ENCODE peak calls at places on chromosomes 12 and 14, in four cellular contexts. Q, L, Z and V are unnamed samples.

GRCh38 chr12:127770123-127770522 is 496.8 kb upstream of the TMEM132C start:
- DNase-seq in Q (no peak), L (peak), Z (no peak), V (no peak)

GRCh38 chr14:22555573-22556011 is 33.4 kb downstream of the DAD1 start:
- DNase-seq in Q (no peak), L (no peak), Z (no peak), V (peak)

GRCh38 chr14:24075485-24076301 is 4.3 kb downstream of the CPNE6 start:
- DNase-seq in Q (no peak), L (no peak), Z (no peak), V (no peak)

GRCh38 chr14:29354446-29354845 is 573.2 kb downstream of the PRKD1 start:
- DNase-seq in Q (no peak), L (no peak), Z (no peak), V (no peak)

GRCh38 chr14:73850940-73851339 is 691 bp upstream of the PTGR2 start:
- DNase-seq in Q (no peak), L (no peak), Z (peak), V (no peak)

GRCh38 chr12:124713436-124714082 is 146.1 kb upstream of the NCOR2 start:
- DNase-seq in Q (no peak), L (peak), Z (no peak), V (peak)

GRCh38 chr12:7907009-7907408 is 29.0 kb downstream of the SLC2A3 start:
- DNase-seq in Q (peak), L (peak), Z (peak), V (no peak)

GRCh38 chr12:103858953-103859601 is 18.0 kb upstream of the NT5DC3 start:
- DNase-seq in Q (peak), L (no peak), Z (peak), V (no peak)

GRCh38 chr12:116916714-116917114 is 6.0 kb downstream of the FBXW8 start:
- DNase-seq in Q (peak), L (no peak), Z (peak), V (peak)

GRCh38 chr14:20469242-20469889 is at the start of gene PNP:
- DNase-seq in Q (peak), L (peak), Z (peak), V (peak)

GRCh38 chr14:20468773-20469241 is 399 bp upstream of the PNP start:
- DNase-seq in Q (no peak), L (no peak), Z (no peak), V (no peak)

GRCh38 chr14:20472566-20473206 is 3.5 kb downstream of the PNP start:
- DNase-seq in Q (no peak), L (no peak), Z (no peak), V (no peak)

DNA sequence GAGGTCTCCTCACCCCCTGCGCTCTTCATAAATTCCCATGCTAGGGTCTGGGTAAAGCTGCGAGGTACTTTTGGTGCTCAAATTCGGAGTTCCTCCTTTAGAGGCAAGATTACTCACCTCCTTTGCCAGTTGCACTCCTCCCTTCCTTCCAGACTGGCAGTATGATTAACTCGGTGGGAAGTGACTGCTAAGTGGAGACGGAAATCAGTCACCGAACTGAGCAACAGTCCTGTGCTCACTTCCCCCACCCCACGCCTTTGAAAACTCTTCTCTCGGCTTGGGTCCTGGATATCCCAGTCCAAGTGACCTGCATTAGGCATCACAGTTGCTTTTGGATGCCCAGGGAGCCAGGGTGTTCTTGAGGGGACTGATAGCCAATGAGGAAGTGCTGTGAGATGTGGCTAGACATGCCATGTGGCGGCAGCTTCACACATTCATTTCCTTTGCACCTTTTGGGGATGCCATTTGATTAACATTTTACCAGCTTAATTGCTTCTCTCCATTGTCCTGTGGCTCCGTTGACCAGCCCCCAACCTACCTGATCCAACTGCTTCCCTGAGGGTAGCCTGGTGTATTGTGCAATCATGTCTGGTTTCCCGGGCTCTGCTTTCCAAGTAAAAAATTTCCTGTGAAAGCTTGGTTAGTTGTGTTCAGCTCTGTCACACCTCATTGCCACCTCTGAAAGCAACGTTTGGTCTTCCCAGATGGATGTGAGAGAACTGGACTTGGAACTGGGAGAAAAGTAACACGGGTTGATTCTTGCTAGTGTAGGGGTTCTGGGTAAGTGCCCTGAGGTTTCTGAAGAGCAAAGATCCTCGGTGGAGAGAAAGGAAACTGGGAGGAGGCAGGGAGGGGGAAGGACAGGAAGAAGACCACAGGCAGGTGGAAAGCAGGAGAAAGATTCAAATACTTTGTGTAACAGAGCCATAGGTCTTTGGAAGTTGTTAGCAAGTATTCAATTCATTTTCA is 968 bp downstream of the PNP start:
- DNase-seq in Q (no peak), L (peak), Z (peak), V (no peak)
- TF ChIP-seq NFIC in Q (no peak), L (no peak), Z (no peak), V (no peak)

DNA sequence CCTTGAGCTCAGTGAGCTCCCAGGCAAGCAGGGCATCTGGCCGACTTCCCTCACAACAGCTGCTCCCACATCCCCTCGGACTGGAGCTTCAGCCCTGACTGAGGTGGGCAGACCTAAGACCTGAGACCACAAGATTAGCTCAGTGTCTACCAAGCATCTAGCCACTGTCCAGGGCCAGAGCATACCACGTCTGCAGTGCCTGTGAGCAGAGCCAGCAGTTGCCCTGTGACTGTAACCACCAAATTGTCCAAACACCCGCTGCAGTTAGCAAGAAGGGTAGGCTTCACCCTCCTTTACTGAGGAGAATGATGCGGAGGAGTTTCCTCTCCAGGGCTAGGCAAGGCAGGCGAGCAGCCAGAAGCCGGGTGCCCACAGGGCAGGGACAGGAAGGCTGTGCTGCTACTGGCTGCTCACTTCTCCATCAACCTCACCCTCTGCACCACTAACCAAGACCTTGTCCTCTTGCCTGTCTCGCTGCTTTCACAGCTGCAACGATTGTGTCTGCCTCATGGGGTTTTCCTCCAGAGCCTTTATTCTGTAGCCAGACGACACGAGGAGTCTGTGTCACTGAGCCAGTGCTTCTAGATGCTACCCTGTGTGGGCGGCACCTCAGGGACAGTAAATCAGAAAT is 53.9 kb downstream of the ANAPC7 start:
- DNase-seq in Q (no peak), L (no peak), Z (no peak), V (no peak)
- TF ChIP-seq NFIC in Q (no peak), L (no peak), Z (no peak), V (no peak)

GRCh38 chr12:84507914-84508313 is 404.7 kb downstream of the SLC6A15 start:
- DNase-seq in Q (no peak), L (peak), Z (no peak), V (no peak)
- TF ChIP-seq NFIC in Q (no peak), L (no peak), Z (no peak), V (no peak)

DNA sequence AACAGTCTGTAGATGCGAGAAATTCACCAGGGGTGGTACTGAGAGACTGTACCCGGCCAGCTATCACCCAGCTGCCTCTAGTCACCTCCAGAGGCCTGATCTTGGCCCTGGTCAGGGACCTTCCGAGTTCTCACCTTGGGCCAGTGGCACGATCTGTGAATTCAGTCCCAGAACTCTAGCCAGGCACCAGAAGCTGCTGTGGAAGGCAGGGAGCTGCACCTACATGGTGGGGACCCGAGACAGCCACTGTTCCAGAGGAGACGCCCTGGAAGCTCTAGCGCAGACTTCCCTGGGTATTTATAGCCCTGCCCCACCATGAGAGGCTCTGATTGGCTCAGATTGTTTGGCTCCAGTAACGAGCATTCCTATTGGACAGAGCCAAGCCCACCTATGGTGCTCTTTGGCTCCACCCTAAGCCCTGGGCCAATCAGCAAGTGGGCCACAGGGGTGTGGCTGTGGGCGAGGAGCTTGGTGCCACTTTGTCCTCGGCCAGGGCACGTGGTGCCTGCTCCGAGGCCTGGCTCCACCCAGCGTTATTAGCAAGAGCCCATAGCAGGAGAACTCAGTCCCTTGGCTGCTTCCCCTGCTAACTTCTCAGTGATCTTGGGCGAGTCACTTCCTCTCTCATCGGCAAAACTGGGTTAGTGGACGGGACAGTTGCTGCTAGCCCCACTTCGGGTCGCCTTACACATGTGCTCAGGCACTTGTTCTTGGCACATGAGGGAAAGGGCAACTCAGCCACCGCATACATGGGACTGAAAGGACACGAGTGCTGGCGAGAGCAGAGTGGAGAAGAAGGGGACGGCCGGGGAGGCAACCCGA is 89.0 kb upstream of the BCL11B start:
- DNase-seq in Q (peak), L (peak), Z (peak), V (no peak)
- TF ChIP-seq NFIC in Q (no peak), L (no peak), Z (no peak), V (no peak)

GRCh38 chr12:91040356-91040755 is 17.5 kb downstream of the KERA start:
- DNase-seq in Q (no peak), L (no peak), Z (no peak), V (no peak)
- TF ChIP-seq NFIC in Q (no peak), L (no peak), Z (no peak), V (no peak)